ENCODE peak calls at places on chromosomes 1 and 21, in seven cellular contexts. S, K, Q, B, P, N and J are unnamed samples.

GRCh38 chr1:230827801-230828200 is 40.5 kb downstream of the C1orf198 start:
- DNase-seq in P (no peak), K (no peak), B (no peak), Q (no peak), N (no peak), S (no peak), J (no peak)

GRCh38 chr1:172851077-172851476 is 192.2 kb downstream of the FASLG start:
- DNase-seq in P (no peak), Q (no peak), N (no peak), B (no peak), S (no peak), K (peak), J (no peak)

GRCh38 chr21:44984792-44985440 is 45.1 kb downstream of the SLX9 start:
- DNase-seq in P (no peak), B (no peak), N (no peak), K (no peak), Q (peak), S (no peak), J (no peak)

GRCh38 chr1:71473331-71473730 is 392.5 kb upstream of the ZRANB2 start:
- DNase-seq in N (no peak), P (no peak), Q (no peak), K (no peak), B (no peak), S (no peak), J (no peak)

GRCh38 chr1:56255516-56256181 is 323.7 kb downstream of the PLPP3 start:
- DNase-seq in K (peak), S (no peak), Q (peak), N (no peak), B (peak), P (no peak), J (no peak)

GRCh38 chr1:109257682-109258421 is 8.5 kb downstream of the CELSR2 start:
- DNase-seq in N (no peak), P (no peak), K (no peak), B (no peak), S (no peak), Q (no peak), J (no peak)

GRCh38 chr1:116365353-116365780 is 7.7 kb upstream of the ATP1A1 start:
- DNase-seq in K (no peak), N (no peak), B (no peak), Q (no peak), P (no peak), S (no peak), J (no peak)

GRCh38 chr1:53454019-53454418 is 5.2 kb upstream of the DMRTB1 start:
- DNase-seq in N (no peak), P (no peak), S (no peak), K (no peak), Q (no peak), B (no peak), J (no peak)

GRCh38 chr1:26761217-26761616 is 26.5 kb upstream of the PIGV start:
- DNase-seq in S (no peak), P (no peak), N (no peak), B (no peak), K (no peak), Q (no peak), J (no peak)

GRCh38 chr1:55813619-55814018 is 598.5 kb upstream of the USP24 start:
- DNase-seq in Q (no peak), P (no peak), B (no peak), K (peak), S (no peak), N (no peak), J (no peak)

GRCh38 chr1:17117451-17118265 is 1.6 kb downstream of the PADI2 start:
- DNase-seq in Q (no peak), P (no peak), B (no peak), S (no peak), N (no peak), K (no peak), J (no peak)

GRCh38 chr1:17007121-17007520 is 4.6 kb downstream of the ATP13A2 start:
- DNase-seq in N (no peak), B (no peak), S (no peak), Q (no peak), K (no peak), P (no peak), J (no peak)

GRCh38 chr1:234963904-234964702 is 164.5 kb downstream of the TOMM20 start:
- DNase-seq in S (no peak), B (no peak), P (no peak), Q (no peak), K (no peak), N (no peak), J (no peak)

GRCh38 chr21:27171704-27172103 is 204.8 kb upstream of the ADAMTS5 start:
- DNase-seq in N (no peak), Q (no peak), P (no peak), S (no peak), K (peak), B (no peak), J (no peak)

GRCh38 chr1:16217061-16217785 is 4.8 kb upstream of the ARHGEF19 start:
- DNase-seq in Q (peak), N (peak), K (peak), B (peak), S (peak), P (peak), J (peak)

GRCh38 chr1:2087766-2088165 is 37.6 kb downstream of the PRKCZ start:
- DNase-seq in K (no peak), N (no peak), P (no peak), S (no peak), B (no peak), Q (no peak), J (no peak)

GRCh38 chr1:56645663-56646330 is 683 bp downstream of the PRKAA2 start:
- DNase-seq in K (no peak), B (no peak), P (no peak), S (peak), Q (no peak), N (no peak), J (no peak)

GRCh38 chr1:1357871-1358432 is 403 bp downstream of the MXRA8 start:
- DNase-seq in Q (no peak), N (no peak), S (no peak), K (no peak), P (no peak), B (no peak), J (no peak)

GRCh38 chr1:240099329-240099728 is 7.6 kb downstream of the FMN2 start:
- DNase-seq in Q (no peak), N (no peak), K (no peak), P (no peak), S (no peak), B (no peak), J (no peak)

GRCh38 chr1:180218806-180219765 is 11.0 kb upstream of the LHX4 start:
- DNase-seq in B (peak), P (no peak), Q (no peak), N (no peak), S (no peak), K (no peak), J (no peak)

GRCh38 chr1:45009956-45010854 is 919 bp downstream of the HECTD3 start:
- DNase-seq in Q (peak), N (peak), P (peak), S (no peak), K (no peak), B (peak), J (no peak)

GRCh38 chr1:63319069-63320023 is 3.0 kb upstream of the FOXD3 start:
- DNase-seq in S (no peak), B (no peak), P (no peak), Q (no peak), K (no peak), N (no peak), J (no peak)

GRCh38 chr21:31801551-31802234 is 69.8 kb upstream of the SCAF4 start:
- DNase-seq in N (no peak), B (no peak), Q (no peak), P (no peak), S (no peak), K (no peak), J (no peak)

GRCh38 chr1:93014156-93014555 is 52.9 kb upstream of the DIPK1A start:
- DNase-seq in Q (no peak), S (no peak), B (no peak), N (no peak), K (no peak), P (no peak), J (no peak)

GRCh38 chr1:26932536-26932935 is 11.0 kb downstream of the NUDC start:
- DNase-seq in Q (no peak), K (no peak), B (no peak), N (peak), S (no peak), P (no peak), J (peak)

GRCh38 chr1:63148825-63149645 is 173.3 kb upstream of the FOXD3 start:
- DNase-seq in S (peak), Q (no peak), B (no peak), K (peak), N (peak), P (no peak), J (no peak)

GRCh38 chr1:16140068-16140596 is 15.7 kb downstream of the EPHA2 start:
- DNase-seq in S (no peak), N (no peak), B (no peak), P (no peak), Q (no peak), K (no peak), J (no peak)

GRCh38 chr1:116514708-116515525 is 55.9 kb downstream of the CD58 start:
- DNase-seq in K (peak), S (no peak), Q (peak), B (no peak), N (peak), P (peak), J (peak)

GRCh38 chr1:41622859-41623732 is 138.6 kb upstream of the EDN2 start:
- DNase-seq in P (no peak), B (no peak), K (no peak), N (peak), S (no peak), Q (no peak), J (no peak)

GRCh38 chr1:41621256-41621655 is 136.8 kb upstream of the EDN2 start:
- DNase-seq in S (no peak), N (no peak), Q (no peak), B (no peak), P (no peak), K (no peak), J (no peak)

GRCh38 chr1:41621791-41622190 is 137.3 kb upstream of the EDN2 start:
- DNase-seq in P (no peak), S (no peak), N (no peak), Q (no peak), K (no peak), B (no peak), J (no peak)

GRCh38 chr1:41623736-41624135 is 139.3 kb upstream of the EDN2 start:
- DNase-seq in B (no peak), Q (no peak), P (no peak), S (no peak), K (no peak), N (peak), J (no peak)

DNA sequence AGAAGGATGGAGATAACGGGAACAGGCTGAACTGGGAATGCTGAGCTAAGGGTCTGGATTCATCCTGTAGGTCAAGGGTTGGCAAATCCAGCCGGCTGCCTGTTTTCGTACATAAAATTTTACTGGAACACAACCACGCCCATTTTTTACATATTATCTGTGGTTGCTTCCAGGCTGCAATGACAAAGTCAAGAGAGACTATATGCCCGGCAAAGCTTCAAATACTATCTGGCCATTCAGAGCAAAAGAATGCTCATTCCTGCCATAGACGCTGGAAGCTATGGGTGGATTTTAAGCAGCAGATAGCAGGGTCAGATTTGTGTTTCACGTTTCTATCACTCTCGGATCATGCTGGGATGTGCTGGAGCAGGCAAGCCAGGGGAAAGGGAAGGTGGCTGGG is 137.9 kb upstream of the EDN2 start:
- DNase-seq in Q (no peak), N (no peak), S (no peak), B (no peak), K (no peak), P (no peak), J (no peak)
- H3K4me3 ChIP-seq in Q (no peak), N (peak), S (no peak), B (no peak), K (no peak), P (no peak), J (no peak)

DNA sequence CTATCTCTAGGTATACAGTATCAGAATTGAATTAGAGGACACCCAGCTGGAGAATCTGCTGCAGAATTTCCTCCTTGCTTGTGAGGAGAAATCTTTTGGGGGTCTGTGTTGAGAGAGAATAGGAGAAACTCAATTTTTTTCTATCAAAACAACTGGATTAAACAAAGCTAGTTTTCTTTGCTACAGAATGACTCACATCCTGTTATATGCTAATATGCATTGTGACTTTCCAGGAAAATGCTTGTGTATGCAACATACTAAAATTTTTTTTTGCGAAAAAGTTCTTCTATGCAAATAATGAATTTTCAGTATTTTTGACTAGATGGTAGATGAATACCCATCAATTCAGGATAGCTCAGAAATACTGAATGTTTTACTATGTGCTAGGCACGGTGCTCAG is 2.2 kb downstream of the VAMP4 start:
- DNase-seq in S (no peak), P (no peak), K (peak), B (no peak), Q (no peak), N (no peak), J (no peak)
- H3K4me3 ChIP-seq in S (no peak), P (no peak), K (no peak), B (no peak), Q (no peak), N (no peak), J (no peak)

GRCh38 chr1:83931658-83932253 is 67.2 kb downstream of the TTLL7 start:
- DNase-seq in Q (no peak), S (peak), K (peak), P (peak), B (no peak), N (peak), J (peak)

GRCh38 chr1:83927061-83927460 is 71.9 kb downstream of the TTLL7 start:
- DNase-seq in N (no peak), B (no peak), S (no peak), P (no peak), Q (no peak), K (no peak), J (no peak)

GRCh38 chr1:83932281-83932680 is 66.7 kb downstream of the TTLL7 start:
- DNase-seq in P (no peak), N (no peak), B (no peak), K (no peak), S (no peak), Q (no peak), J (no peak)

GRCh38 chr1:83928396-83928795 is 70.5 kb downstream of the TTLL7 start:
- DNase-seq in P (no peak), N (no peak), Q (no peak), K (peak), S (no peak), B (no peak), J (no peak)

GRCh38 chr1:83929184-83929583 is 69.7 kb downstream of the TTLL7 start:
- DNase-seq in Q (no peak), B (no peak), S (no peak), N (no peak), K (peak), P (no peak), J (no peak)
- H3K4me3 ChIP-seq in Q (no peak), B (no peak), S (no peak), N (no peak), K (no peak), P (no peak), J (no peak)

GRCh38 chr1:110341146-110341871 is 2.1 kb downstream of the RBM15 start:
- DNase-seq in N (no peak), P (no peak), S (no peak), Q (peak), K (peak), B (no peak), J (no peak)
- H3K4me3 ChIP-seq in N (peak), P (no peak), S (peak), Q (peak), K (peak), B (no peak), J (peak)

GRCh38 chr1:245953876-245954660 is 553.0 kb downstream of the SMYD3 start:
- DNase-seq in P (peak), S (no peak), B (no peak), K (peak), N (peak), Q (no peak), J (no peak)
- H3K4me3 ChIP-seq in P (peak), S (no peak), B (peak), K (peak), N (peak), Q (peak), J (peak)